ENCODE peak calls at places on chromosomes 1 and 21, in six cellular contexts. S is ELF-1; T is GM23338; Z is NCI-H1694 treated with DMSO at 0.1 percent for 48 hours; E is GM19239; W is CD8-positive, alpha-beta memory T cell. H is an unnamed sample.

GRCh38 chr1:53734650-53735211 is 4.2 kb downstream of the GLIS1 start:
- DNase-seq in E (no peak), Z (peak), T (no peak), W (no peak), S (no peak), H (peak)

GRCh38 chr1:217036757-217037156 is 313.5 kb upstream of the ESRRG start:
- DNase-seq in E (no peak), S (no peak), T (no peak), Z (no peak), W (no peak), H (no peak)

GRCh38 chr1:22747021-22747734 is 36.5 kb downstream of the EPHB2 start:
- DNase-seq in T (no peak), E (no peak), S (no peak), Z (no peak), W (no peak), H (no peak)

GRCh38 chr1:44549491-44549890 is 124.8 kb downstream of the TMEM53 start:
- DNase-seq in Z (no peak), E (no peak), S (no peak), T (no peak), W (no peak), H (no peak)

GRCh38 chr1:64663654-64664053 is 81.2 kb upstream of the RAVER2 start:
- DNase-seq in E (no peak), T (peak), S (peak), Z (no peak), W (no peak), H (peak)

GRCh38 chr1:38718031-38718430 is 141.5 kb downstream of the RRAGC start:
- DNase-seq in S (no peak), T (no peak), W (no peak), Z (no peak), E (no peak), H (no peak)

GRCh38 chr1:115012434-115012833 is 17.2 kb upstream of the TSHB start:
- DNase-seq in Z (no peak), S (no peak), E (no peak), T (no peak), W (no peak), H (no peak)

GRCh38 chr1:231799363-231799986 is 172.9 kb downstream of the DISC1 start:
- DNase-seq in T (no peak), W (no peak), Z (no peak), E (no peak), S (no peak), H (no peak)

GRCh38 chr21:44686000-44686781 is 4.2 kb upstream of the KRTAP12-1 start:
- DNase-seq in S (peak), T (peak), Z (no peak), E (no peak), W (no peak), H (peak)

GRCh38 chr1:34784751-34785221 is 3.8 kb downstream of the GJB3 start:
- DNase-seq in S (no peak), Z (no peak), W (no peak), T (no peak), E (no peak), H (no peak)

GRCh38 chr1:154431586-154432373 is 26.6 kb downstream of the IL6R start:
- DNase-seq in Z (no peak), S (peak), W (no peak), T (no peak), E (no peak), H (no peak)

GRCh38 chr1:211355873-211356272 is 29.2 kb downstream of the TRAF5 start:
- DNase-seq in T (no peak), Z (no peak), E (no peak), W (no peak), S (no peak), H (no peak)